ENCODE peak calls at places on chromosomes 1 and 21, in eight cellular contexts. R is heart left ventricle, W is GM12878, L is left ventricle myocardium inferior, N is psoas muscle, J is MM.1S, E is right lobe of liver, Y is cardiac muscle cell. M is an unnamed sample. For H3K4me1, the result is how much of the 10 kb centered on the place peaks cover.

GRCh38 chr21:27101533-27101932 is 134.6 kb upstream of the ADAMTS5 start:
- DNase-seq in R (no peak), W (no peak), L (no peak), N (no peak), J (no peak), E (no peak), Y (no peak), M (no peak)

GRCh38 chr21:34771512-34772028 is 102.8 kb downstream of the CLIC6 start:
- DNase-seq in R (no peak), W (no peak), L (no peak), N (no peak), J (no peak), E (no peak), Y (no peak), M (no peak)

GRCh38 chr1:225655509-225656258 is 2.8 kb upstream of the ENAH start:
- DNase-seq in R (peak), W (no peak), L (peak), N (peak), J (peak), E (peak), Y (peak), M (peak)

GRCh38 chr21:41907496-41908258 is 28.5 kb upstream of the PRDM15 start:
- DNase-seq in R (no peak), W (no peak), L (no peak), N (no peak), J (no peak), E (no peak), Y (no peak), M (no peak)

GRCh38 chr1:100862591-100862990 is 32.1 kb downstream of the EXTL2 start:
- DNase-seq in R (no peak), W (no peak), L (no peak), N (no peak), J (no peak), E (no peak), Y (no peak), M (no peak)

GRCh38 chr1:41394918-41395598 is 33.8 kb downstream of the FOXO6 start:
- DNase-seq in R (no peak), W (no peak), L (no peak), N (no peak), J (no peak), E (no peak), Y (peak), M (no peak)

GRCh38 chr1:224503161-224504118 is 68.8 kb upstream of the WDR26 start:
- DNase-seq in R (peak), W (peak), L (peak), N (peak), J (peak), E (peak), Y (peak), M (peak)

GRCh38 chr21:40696246-40696645 is 150.7 kb downstream of the DSCAM start:
- DNase-seq in R (no peak), W (no peak), L (no peak), N (no peak), J (no peak), E (no peak), Y (no peak), M (no peak)

GRCh38 chr1:62209931-62210595 is 15.4 kb downstream of the L1TD1 start:
- DNase-seq in R (no peak), W (no peak), L (no peak), N (no peak), J (no peak), E (no peak), Y (no peak), M (no peak)

GRCh38 chr21:41927727-41928409 is 25.9 kb downstream of the C2CD2 start:
- DNase-seq in R (no peak), W (no peak), L (no peak), N (no peak), J (peak), E (no peak), Y (no peak), M (no peak)

GRCh38 chr1:238652346-238652968 is 733.9 kb upstream of the CHRM3 start:
- DNase-seq in R (no peak), W (no peak), L (no peak), N (no peak), J (no peak), E (no peak), Y (no peak), M (no peak)

GRCh38 chr21:33655591-33656221 is 13.4 kb downstream of the ITSN1 start:
- DNase-seq in R (no peak), W (no peak), L (no peak), N (no peak), J (no peak), E (no peak), Y (peak), M (no peak)

GRCh38 chr1:186806477-186806876 is 22.3 kb upstream of the PLA2G4A start:
- DNase-seq in R (no peak), W (no peak), L (no peak), N (no peak), J (peak), E (no peak), Y (peak), M (no peak)

GRCh38 chr1:169327875-169328274 is 39.7 kb downstream of the NME7 start:
- DNase-seq in R (no peak), W (no peak), L (no peak), N (no peak), J (no peak), E (no peak), Y (no peak), M (no peak)

GRCh38 chr1:232047473-232047872 is 420.9 kb downstream of the DISC1 start:
- DNase-seq in R (no peak), W (no peak), L (no peak), N (no peak), J (no peak), E (no peak), Y (no peak), M (no peak)

GRCh38 chr1:162405800-162406199 is 6.1 kb downstream of the SH2D1B start:
- DNase-seq in R (no peak), W (no peak), L (no peak), N (no peak), J (no peak), E (no peak), Y (no peak), M (no peak)

GRCh38 chr1:243251544-243251943 is 3.5 kb downstream of the CEP170 start:
- DNase-seq in R (no peak), W (no peak), L (no peak), N (no peak), J (no peak), E (no peak), Y (no peak), M (no peak)

GRCh38 chr1:28443550-28443949 is 62.3 kb upstream of the RCC1 start:
- DNase-seq in R (no peak), W (no peak), L (no peak), N (no peak), J (no peak), E (no peak), Y (no peak), M (no peak)
- H3K27ac ChIP-seq in R (no peak), W (no peak), L (no peak), N (no peak), J (no peak), E (no peak), Y (no peak), M (no peak)

GRCh38 chr1:204322329-204322868 is 37.3 kb downstream of the PLEKHA6 start:
- DNase-seq in R (no peak), W (no peak), L (no peak), N (no peak), J (no peak), E (no peak), Y (no peak), M (no peak)

GRCh38 chr1:204321665-204322064 is 38.1 kb downstream of the PLEKHA6 start:
- DNase-seq in R (no peak), W (no peak), L (no peak), N (no peak), J (no peak), E (no peak), Y (no peak), M (no peak)

GRCh38 chr1:204325944-204326343 is 33.8 kb downstream of the PLEKHA6 start:
- DNase-seq in R (no peak), W (no peak), L (no peak), N (no peak), J (no peak), E (no peak), Y (no peak), M (no peak)

GRCh38 chr1:204321051-204321450 is 38.7 kb downstream of the PLEKHA6 start:
- DNase-seq in R (no peak), W (no peak), L (no peak), N (no peak), J (no peak), E (no peak), Y (no peak), M (no peak)

DNA sequence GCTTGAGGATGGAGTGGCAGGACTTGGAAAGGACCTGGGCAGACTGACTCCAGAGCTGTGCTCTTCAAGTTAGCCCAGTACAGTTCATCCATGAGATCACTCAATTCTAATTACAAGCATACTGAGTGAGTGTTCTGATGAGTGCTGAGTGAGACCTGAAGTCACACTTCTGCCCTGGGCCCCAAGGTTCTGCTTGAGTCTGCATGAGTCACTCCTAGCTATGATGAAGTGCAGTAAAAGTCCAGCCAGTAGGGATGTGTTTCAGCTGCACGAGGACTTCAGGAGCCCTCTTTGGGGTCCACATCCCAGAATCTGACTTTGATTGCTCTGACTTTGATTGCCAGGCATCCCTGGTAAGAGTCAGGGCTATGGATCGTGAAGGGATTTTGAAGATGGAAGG is 35.8 kb downstream of the PLEKHA6 start:
- DNase-seq in R (no peak), W (no peak), L (no peak), N (no peak), J (no peak), E (no peak), Y (peak), M (no peak)
- H3K4me1 ChIP-seq in R (under half), W (under half), L (under half), N (under half), J (under half), E (under half), Y (under half), M (under half)

DNA sequence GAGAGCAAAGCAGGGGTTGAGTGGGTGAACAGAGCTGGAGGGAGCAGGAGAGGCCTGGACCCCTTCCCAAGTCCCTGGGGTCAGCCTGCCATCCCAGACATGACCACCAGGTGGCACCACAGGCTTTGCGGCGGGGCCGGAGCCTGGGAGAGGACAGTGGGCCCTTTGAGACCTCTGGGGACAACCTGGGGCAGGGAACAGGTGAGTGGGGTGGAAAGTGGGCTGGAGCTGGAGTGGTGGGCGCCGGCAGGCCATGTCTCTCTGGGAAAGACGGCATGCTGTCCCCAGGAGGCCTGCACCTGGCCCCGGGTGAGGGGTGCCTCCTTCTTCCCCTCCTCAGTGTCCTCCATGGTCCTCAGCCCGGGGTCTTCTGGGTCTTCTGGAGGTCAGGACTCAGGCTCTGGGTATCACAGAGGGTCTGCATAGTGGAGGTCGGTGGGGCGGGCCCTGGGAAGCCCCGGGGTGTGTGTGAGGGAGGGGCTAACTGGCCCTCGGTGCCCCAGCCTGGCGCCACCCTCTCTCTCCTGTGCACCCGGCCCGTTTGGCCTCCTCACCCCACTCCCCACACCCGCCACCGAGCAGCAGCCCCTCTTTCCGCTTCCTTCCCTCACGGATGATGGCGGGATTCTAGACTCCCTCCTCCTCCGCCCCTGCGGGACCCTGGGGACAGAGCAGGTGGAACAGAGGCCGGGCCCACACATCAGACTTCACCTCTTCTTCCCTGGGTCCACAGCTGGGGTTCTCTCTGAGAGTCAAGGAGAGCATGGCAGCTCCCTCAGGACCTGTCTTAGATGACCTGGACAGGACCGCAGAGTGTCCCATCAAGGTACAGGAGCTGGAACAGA is 28.5 kb upstream of the PKP1 start:
- DNase-seq in R (no peak), W (no peak), L (peak), N (peak), J (peak), E (peak), Y (peak), M (peak)
- H3K27ac ChIP-seq in R (no peak), W (no peak), L (no peak), N (no peak), J (no peak), E (no peak), Y (no peak), M (no peak)

GRCh38 chr1:150161747-150162581 is 12.2 kb downstream of the PLEKHO1 start:
- DNase-seq in R (no peak), W (no peak), L (no peak), N (no peak), J (peak), E (no peak), Y (peak), M (no peak)
- H3K4me1 ChIP-seq in R (under half), W (half or more), L (under half), N (under half), J (half or more), E (under half), Y (under half), M (under half)

GRCh38 chr1:4699724-4700301 is 45.4 kb downstream of the AJAP1 start:
- DNase-seq in R (no peak), W (no peak), L (no peak), N (no peak), J (no peak), E (no peak), Y (no peak), M (no peak)
- H3K27ac ChIP-seq in R (no peak), W (no peak), L (no peak), N (no peak), J (no peak), E (no peak), Y (no peak), M (no peak)

GRCh38 chr1:65429078-65429477 is 8.6 kb downstream of the LEPR start:
- DNase-seq in R (no peak), W (no peak), L (no peak), N (no peak), J (no peak), E (no peak), Y (no peak), M (no peak)

GRCh38 chr1:65423884-65424655 is 3.6 kb downstream of the LEPR start:
- DNase-seq in R (no peak), W (peak), L (no peak), N (no peak), J (no peak), E (no peak), Y (no peak), M (no peak)

GRCh38 chr1:65429806-65430205 is 9.3 kb downstream of the LEPR start:
- DNase-seq in R (peak), W (no peak), L (no peak), N (no peak), J (no peak), E (no peak), Y (no peak), M (no peak)

GRCh38 chr1:65422241-65423203 is 2.1 kb downstream of the LEPR start:
- DNase-seq in R (no peak), W (no peak), L (no peak), N (no peak), J (no peak), E (peak), Y (no peak), M (no peak)

GRCh38 chr1:65425697-65426096 is 5.2 kb downstream of the LEPR start:
- DNase-seq in R (no peak), W (no peak), L (no peak), N (no peak), J (no peak), E (no peak), Y (no peak), M (no peak)
- H3K4me1 ChIP-seq in R (under half), W (under half), L (under half), N (under half), J (under half), E (under half), Y (under half), M (under half)

DNA sequence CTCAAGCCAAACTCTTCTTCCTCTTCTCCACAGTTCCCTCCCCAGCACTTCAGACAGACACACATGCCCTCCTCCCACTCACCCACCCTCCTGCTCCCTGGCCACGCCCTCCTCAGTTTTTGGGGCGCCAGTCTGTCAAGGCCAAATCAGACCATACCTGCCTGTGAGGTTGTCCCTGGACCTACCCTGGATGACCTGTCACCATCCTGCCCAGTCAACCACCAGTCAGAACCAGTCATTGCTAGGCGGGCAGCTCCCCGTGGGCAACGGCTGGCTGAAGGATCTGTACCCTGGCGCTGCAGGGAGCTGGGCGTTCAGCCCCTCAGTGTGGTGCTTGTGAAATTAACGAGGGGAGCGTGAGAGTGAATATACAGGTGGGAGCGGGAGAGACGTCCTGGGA is 670 bp downstream of the C1orf210 start:
- DNase-seq in R (no peak), W (no peak), L (no peak), N (no peak), J (no peak), E (peak), Y (no peak), M (no peak)
- H3K27ac ChIP-seq in R (no peak), W (no peak), L (no peak), N (no peak), J (no peak), E (no peak), Y (no peak), M (peak)

GRCh38 chr1:206685256-206685748 is 597 bp downstream of the MAPKAPK2 start:
- DNase-seq in R (no peak), W (no peak), L (no peak), N (peak), J (peak), E (peak), Y (peak), M (no peak)

GRCh38 chr1:206685749-206686485 is 1.2 kb downstream of the MAPKAPK2 start:
- DNase-seq in R (peak), W (no peak), L (peak), N (peak), J (peak), E (peak), Y (peak), M (peak)

GRCh38 chr1:206683313-206683712 is 1.4 kb upstream of the MAPKAPK2 start:
- DNase-seq in R (no peak), W (no peak), L (no peak), N (no peak), J (no peak), E (no peak), Y (no peak), M (no peak)

GRCh38 chr1:206684003-206684402 is 702 bp upstream of the MAPKAPK2 start:
- DNase-seq in R (no peak), W (no peak), L (no peak), N (no peak), J (no peak), E (no peak), Y (no peak), M (no peak)

DNA sequence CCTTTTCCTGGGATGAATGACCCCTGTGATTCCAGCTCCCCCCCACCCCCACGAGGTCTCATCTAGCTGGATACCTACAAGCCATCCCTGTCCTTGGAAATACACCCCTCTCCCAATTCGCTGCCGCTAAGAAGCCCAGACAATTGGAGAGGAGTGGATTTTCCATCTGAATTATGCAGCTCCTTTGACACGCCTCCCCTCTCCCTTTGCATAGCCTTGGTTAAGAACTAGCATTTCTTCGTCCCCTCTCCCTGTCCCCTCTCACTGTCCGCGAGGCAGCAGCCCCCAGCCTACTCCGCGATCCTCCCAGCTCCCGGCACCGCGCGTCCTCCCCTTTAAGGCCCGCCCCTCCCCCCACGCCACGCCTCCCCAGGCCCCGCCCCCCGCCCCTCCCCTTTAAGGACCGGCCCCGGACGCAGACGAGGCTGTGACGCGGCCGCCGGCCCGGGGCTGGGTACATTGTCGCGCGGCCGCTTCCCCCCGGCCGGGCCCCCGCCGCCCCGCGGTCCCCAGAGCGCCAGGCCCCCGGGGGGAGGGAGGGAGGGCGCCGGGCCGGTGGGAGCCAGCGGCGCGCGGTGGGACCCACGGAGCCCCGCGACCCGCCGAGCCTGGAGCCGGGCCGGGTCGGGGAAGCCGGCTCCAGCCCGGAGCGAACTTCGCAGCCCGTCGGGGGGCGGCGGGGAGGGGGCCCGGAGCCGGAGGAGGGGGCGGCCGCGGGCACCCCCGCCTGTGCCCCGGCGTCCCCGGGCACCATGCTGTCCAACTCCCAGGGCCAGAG is at the start of gene MAPKAPK2:
- DNase-seq in R (peak), W (no peak), L (peak), N (peak), J (peak), E (peak), Y (peak), M (peak)
- H3K4me1 ChIP-seq in R (under half), W (under half), L (half or more), N (under half), J (half or more), E (under half), Y (under half), M (half or more)

GRCh38 chr1:234927312-234927967 is 201.2 kb downstream of the TOMM20 start:
- DNase-seq in R (no peak), W (no peak), L (no peak), N (no peak), J (no peak), E (no peak), Y (no peak), M (no peak)
- H3K27ac ChIP-seq in R (peak), W (peak), L (peak), N (no peak), J (peak), E (peak), Y (no peak), M (peak)